ENCODE peak calls at places on chromosomes 13 and 19, in six cellular contexts. I is EL, Y is fibroblast of mammary gland, H is HFFc6, O is NCI-H748 treated with DMSO at 0.1 percent for 48 hours, X is HEK293T. C is an unnamed sample.

GRCh38 chr13:41668130-41668757 is 210.9 kb downstream of the RGCC start:
- DNase-seq in Y (peak), O (peak), H (peak), X (peak), I (peak), C (peak)

GRCh38 chr19:55493052-55493649 is 4.9 kb downstream of the SSC5D start:
- DNase-seq in H (peak), Y (peak), I (peak), O (no peak), X (no peak), C (no peak)

GRCh38 chr13:29597701-29598100 is 2.2 kb upstream of the SLC7A1 start:
- DNase-seq in I (no peak), Y (no peak), O (no peak), X (no peak), H (no peak), C (no peak)

GRCh38 chr19:46764817-46765291 is 18.6 kb upstream of the STRN4 start:
- DNase-seq in H (no peak), O (no peak), I (no peak), Y (no peak), X (no peak), C (no peak)

GRCh38 chr19:43704002-43704705 is 11.7 kb upstream of the IRGC start:
- DNase-seq in X (no peak), Y (no peak), O (no peak), I (no peak), H (no peak), C (no peak)

GRCh38 chr19:41019346-41019745 is 28.3 kb downstream of the CYP2B6 start:
- DNase-seq in H (no peak), I (no peak), O (no peak), X (no peak), Y (no peak), C (no peak)

GRCh38 chr19:46970815-46971214 is 48.8 kb upstream of the NPAS1 start:
- DNase-seq in X (no peak), O (no peak), I (peak), H (peak), Y (peak), C (peak)

GRCh38 chr19:18945297-18945696 is 4.3 kb upstream of the HOMER3 start:
- DNase-seq in Y (no peak), H (no peak), O (no peak), X (no peak), I (no peak), C (no peak)

GRCh38 chr19:29775575-29775900 is 36.3 kb upstream of the CCNE1 start:
- DNase-seq in Y (no peak), O (no peak), X (no peak), H (no peak), I (no peak), C (no peak)

C was measured in RKO.